ENCODE peak calls at places on chromosome 13, in ten cellular contexts. T is body of pancreas; I is activated CD4-positive, alpha-beta T cell treated with anti-CD3 and anti-CD28 coated beads, Interleukin-2, amount 50 U/mL, for 24 hours; Q is activated CD8-positive, alpha-beta T cell treated with anti-CD3 and anti-CD28 coated beads, Interleukin-2, amount 10 ng/mL, durations not matched to agents 7 days and 5 days; P is heart right ventricle; U is progenitor cell of endocrine pancreas; O is left ventricle myocardium superior; G is head of caudate nucleus; N is IMR-90; W is uterus. J is an unnamed sample.
A peak's percentile ranks its signal among the peaks of the same experiment; 100 is the strongest.

GRCh38 chr13:29892149-29892548 is 41.7 kb upstream of the UBL3 start:
- DNase-seq in T (peak; percentile 25), I (no peak), Q (no peak), P (no peak), U (no peak), O (no peak), G (peak; percentile 77), N (no peak), W (no peak), J (no peak)

GRCh38 chr13:80550856-80551532 is 210.1 kb upstream of the SPRY2 start:
- DNase-seq in T (no peak), I (no peak), Q (no peak), P (no peak), U (no peak), O (no peak), G (no peak), N (no peak), W (no peak), J (no peak)

GRCh38 chr13:33052446-33052845 is 36.2 kb downstream of the KL start:
- DNase-seq in T (no peak), I (no peak), Q (no peak), P (no peak), U (no peak), O (no peak), G (no peak), N (peak; percentile 53), W (no peak), J (no peak)

GRCh38 chr13:93786846-93787245 is 560.2 kb downstream of the GPC6 start:
- DNase-seq in T (no peak), I (no peak), Q (no peak), P (no peak), U (no peak), O (no peak), G (no peak), N (no peak), W (no peak), J (no peak)

GRCh38 chr13:80342541-80343371 is 1.8 kb upstream of the SPRY2 start:
- DNase-seq in T (peak; percentile 89), I (no peak), Q (peak; percentile 69), P (peak; percentile 86), U (peak; percentile 91), O (peak; percentile 95), G (peak; percentile 89), N (peak; percentile 66), W (peak; percentile 71), J (no peak)

GRCh38 chr13:31970237-31970930 is 61.2 kb upstream of the FRY start:
- DNase-seq in T (no peak), I (no peak), Q (no peak), P (no peak), U (no peak), O (no peak), G (no peak), N (peak; percentile 93), W (no peak), J (peak; percentile 92)

GRCh38 chr13:102394158-102395053 is 7.4 kb downstream of the FGF14 start:
- DNase-seq in T (peak; percentile 94), I (peak; percentile 92), Q (peak; percentile 97), P (peak; percentile 97), U (peak; percentile 91), O (peak; percentile 96), G (peak; percentile 94), N (peak; percentile 73), W (peak; percentile 93), J (peak; percentile 13)

GRCh38 chr13:66689037-66689619 is 541.0 kb downstream of the PCDH9 start:
- DNase-seq in T (no peak), I (no peak), Q (no peak), P (no peak), U (no peak), O (no peak), G (no peak), N (no peak), W (no peak), J (no peak)

GRCh38 chr13:40798380-40798779 is 9.0 kb downstream of the SLC25A15 start:
- DNase-seq in T (peak; percentile 87), I (no peak), Q (no peak), P (no peak), U (no peak), O (no peak), G (no peak), N (no peak), W (no peak), J (no peak)

GRCh38 chr13:67063036-67063435 is 167.1 kb downstream of the PCDH9 start:
- DNase-seq in T (no peak), I (no peak), Q (no peak), P (no peak), U (no peak), O (no peak), G (no peak), N (no peak), W (no peak), J (no peak)

GRCh38 chr13:46202188-46202795 is 9.4 kb upstream of the LRRC63 start:
- DNase-seq in T (no peak), I (no peak), Q (peak; percentile 40), P (no peak), U (no peak), O (no peak), G (no peak), N (no peak), W (no peak), J (no peak)

GRCh38 chr13:67048793-67049150 is 181.4 kb downstream of the PCDH9 start:
- DNase-seq in T (no peak), I (no peak), Q (no peak), P (peak; percentile 3), U (no peak), O (no peak), G (no peak), N (peak; percentile 82), W (no peak), J (no peak)

GRCh38 chr13:101127741-101128353 is 288.5 kb downstream of the NALCN start:
- DNase-seq in T (peak; percentile 35), I (no peak), Q (peak; percentile 37), P (no peak), U (no peak), O (no peak), G (peak; percentile 48), N (peak; percentile 53), W (no peak), J (no peak)

GRCh38 chr13:83881917-83882625 is at the start of gene SLITRK1:
- DNase-seq in T (peak; percentile 88), I (no peak), Q (peak; percentile 49), P (peak; percentile 29), U (peak; percentile 91), O (peak; percentile 41), G (peak; percentile 89), N (peak; percentile 19), W (no peak), J (no peak)

GRCh38 chr13:80132741-80133601 is 208.0 kb downstream of the SPRY2 start:
- DNase-seq in T (peak; percentile 64), I (no peak), Q (no peak), P (peak; percentile 81), U (peak; percentile 43), O (peak; percentile 66), G (peak; percentile 68), N (peak; percentile 62), W (peak; percentile 47), J (no peak)

GRCh38 chr13:80284290-80284689 is 56.6 kb downstream of the SPRY2 start:
- DNase-seq in T (no peak), I (no peak), Q (no peak), P (no peak), U (no peak), O (no peak), G (no peak), N (no peak), W (no peak), J (no peak)

GRCh38 chr13:51861728-51862300 is at the start of gene CCDC70:
- DNase-seq in T (no peak), I (peak; percentile 28), Q (peak; percentile 25), P (no peak), U (no peak), O (no peak), G (no peak), N (peak; percentile 39), W (no peak), J (no peak)

GRCh38 chr13:44321961-44322360 is 51.7 kb upstream of the SERP2 start:
- DNase-seq in T (no peak), I (no peak), Q (no peak), P (no peak), U (no peak), O (no peak), G (no peak), N (no peak), W (no peak), J (no peak)

GRCh38 chr13:22961835-22962537 is 218.8 kb upstream of the SGCG start:
- DNase-seq in T (no peak), I (no peak), Q (no peak), P (no peak), U (no peak), O (no peak), G (no peak), N (no peak), W (no peak), J (no peak)

GRCh38 chr13:90702050-90702449 is 645.4 kb upstream of the MIR17HG start:
- DNase-seq in T (no peak), I (no peak), Q (no peak), P (no peak), U (no peak), O (no peak), G (no peak), N (no peak), W (no peak), J (no peak)

GRCh38 chr13:41562083-41562482 is 104.7 kb downstream of the RGCC start:
- DNase-seq in T (peak; percentile 51), I (no peak), Q (no peak), P (peak; percentile 60), U (no peak), O (peak; percentile 88), G (peak; percentile 94), N (peak; percentile 92), W (peak; percentile 71), J (no peak)

GRCh38 chr13:40583738-40584137 is 82.7 kb downstream of the FOXO1 start:
- DNase-seq in T (no peak), I (no peak), Q (no peak), P (no peak), U (no peak), O (no peak), G (no peak), N (no peak), W (no peak), J (no peak)

GRCh38 chr13:47650221-47650620 is 350.9 kb downstream of the SUCLA2 start:
- DNase-seq in T (no peak), I (no peak), Q (no peak), P (no peak), U (no peak), O (no peak), G (no peak), N (no peak), W (no peak), J (no peak)

GRCh38 chr13:72458701-72459100 is 268.7 kb downstream of the MZT1 start:
- DNase-seq in T (no peak), I (no peak), Q (no peak), P (no peak), U (no peak), O (no peak), G (no peak), N (no peak), W (no peak), J (no peak)

GRCh38 chr13:73803997-73804396 is 330.2 kb downstream of the KLF12 start:
- DNase-seq in T (no peak), I (no peak), Q (no peak), P (no peak), U (no peak), O (no peak), G (no peak), N (peak; percentile 74), W (no peak), J (no peak)

GRCh38 chr13:39484506-39485313 is 118.3 kb downstream of the LHFPL6 start:
- DNase-seq in T (no peak), I (no peak), Q (no peak), P (no peak), U (no peak), O (no peak), G (peak; percentile 31), N (peak; percentile 77), W (no peak), J (no peak)

GRCh38 chr13:71290963-71291937 is 575.8 kb downstream of the DACH1 start:
- DNase-seq in T (peak; percentile 58), I (peak; percentile 38), Q (peak; percentile 58), P (peak; percentile 55), U (no peak), O (no peak), G (no peak), N (peak; percentile 1), W (peak; percentile 26), J (peak; percentile 2)

GRCh38 chr13:44305845-44306244 is 67.8 kb upstream of the SERP2 start:
- DNase-seq in T (no peak), I (no peak), Q (no peak), P (no peak), U (no peak), O (no peak), G (no peak), N (peak; percentile 67), W (no peak), J (no peak)

J was measured in keratinocyte.